ENCODE peak calls at places on chromosome 19, in seven cellular contexts. L is right atrium auricular region, H is right lobe of liver, C is fibroblast of mammary gland, D is omental fat pad, M is GM23338, P is breast epithelium. Y is an unnamed sample.
A peak's percentile ranks its signal among the peaks of the same experiment; 100 is the strongest.

GRCh38 chr19:22783651-22784050 is 300 bp downstream of the ZNF99 start:
- DNase-seq in C (no peak), M (no peak), H (no peak), P (no peak), D (no peak), L (no peak), Y (no peak)

GRCh38 chr19:6064016-6064702 is 46.1 kb downstream of the RFX2 start:
- DNase-seq in H (peak; percentile 45), L (no peak), D (peak; percentile 22), P (no peak), C (no peak), M (no peak), Y (no peak)

GRCh38 chr19:45477713-45478453 is 10.1 kb downstream of the FOSB start:
- DNase-seq in C (no peak), P (no peak), H (no peak), M (no peak), D (no peak), L (no peak), Y (no peak)

GRCh38 chr19:6527893-6528543 is 2.8 kb upstream of the TNFSF9 start:
- DNase-seq in C (no peak), L (no peak), M (no peak), P (no peak), H (no peak), D (no peak), Y (no peak)

GRCh38 chr19:52742516-52742915 is 7.7 kb upstream of the ZNF611 start:
- DNase-seq in D (no peak), H (no peak), P (no peak), C (no peak), M (no peak), L (no peak), Y (no peak)

GRCh38 chr19:41755328-41755913 is at the start of gene CEACAM6:
- DNase-seq in H (no peak), L (no peak), C (no peak), D (no peak), M (peak; percentile 49), P (no peak), Y (no peak)

GRCh38 chr19:54523403-54523802 is 20.8 kb downstream of the LAIR2 start:
- DNase-seq in P (no peak), D (no peak), L (no peak), M (no peak), H (no peak), C (peak; percentile 26), Y (no peak)

GRCh38 chr19:22976248-22976647 is 26.7 kb downstream of the ZNF728 start:
- DNase-seq in P (no peak), M (no peak), L (no peak), D (no peak), H (no peak), C (no peak), Y (no peak)

GRCh38 chr19:8262431-8262830 is 45.7 kb downstream of the CD320 start:
- DNase-seq in D (no peak), C (no peak), M (no peak), H (peak; percentile 38), P (no peak), L (no peak), Y (no peak)

GRCh38 chr19:58021541-58022282 is 12.1 kb upstream of the ZSCAN1 start:
- DNase-seq in C (peak; percentile 61), H (no peak), P (peak; percentile 42), D (no peak), L (peak; percentile 68), M (peak; percentile 98), Y (peak; percentile 40)

GRCh38 chr19:46862504-46862835 is 1.7 kb downstream of the ARHGAP35 start:
- DNase-seq in D (no peak), M (no peak), H (no peak), P (no peak), C (no peak), L (no peak), Y (no peak)

GRCh38 chr19:51196181-51196580 is 28.7 kb upstream of the CD33 start:
- DNase-seq in P (no peak), L (no peak), M (no peak), H (no peak), D (no peak), C (no peak), Y (no peak)

GRCh38 chr19:20359933-20360720 is 193.1 kb downstream of the ZNF486 start:
- DNase-seq in H (no peak), M (peak; percentile 85), P (no peak), L (no peak), C (no peak), D (no peak), Y (peak; percentile 72)

GRCh38 chr19:43638214-43638990 is 1.2 kb downstream of the CADM4 start:
- DNase-seq in C (no peak), D (no peak), H (no peak), M (no peak), P (no peak), L (no peak), Y (no peak)

GRCh38 chr19:41753159-41753558 is 2.2 kb upstream of the CEACAM6 start:
- DNase-seq in D (no peak), M (peak; percentile 85), L (no peak), C (peak; percentile 34), P (peak; percentile 44), H (no peak), Y (peak; percentile 68)

GRCh38 chr19:4600893-4601292 is 38.4 kb upstream of the TNFAIP8L1 start:
- DNase-seq in M (no peak), P (no peak), L (no peak), H (no peak), C (no peak), D (no peak), Y (no peak)

GRCh38 chr19:21082011-21082975 is at the start of gene ZNF714:
- DNase-seq in D (peak; percentile 44), L (peak; percentile 88), M (peak; percentile 95), H (peak; percentile 81), P (peak; percentile 92), C (peak; percentile 90), Y (peak; percentile 90)

GRCh38 chr19:42132851-42133528 is 744 bp upstream of the POU2F2 start:
- DNase-seq in M (peak; percentile 94), D (peak; percentile 30), H (peak; percentile 71), L (no peak), P (peak; percentile 26), C (no peak), Y (peak; percentile 96)

GRCh38 chr19:40337594-40337993 is 10.6 kb downstream of the C19orf47 start:
- DNase-seq in M (no peak), P (no peak), C (no peak), L (no peak), D (no peak), H (no peak), Y (no peak)

GRCh38 chr19:16527971-16528521 is 14.2 kb downstream of the CHERP start:
- DNase-seq in L (no peak), C (peak; percentile 32), H (no peak), D (no peak), M (peak; percentile 53), P (no peak), Y (no peak)
- TF ChIP-seq CTCF in L (peak; percentile 20), C (peak; percentile 38), H (peak; percentile 21), D (no peak), M (peak; percentile 66), P (no peak), Y (no peak)

DNA sequence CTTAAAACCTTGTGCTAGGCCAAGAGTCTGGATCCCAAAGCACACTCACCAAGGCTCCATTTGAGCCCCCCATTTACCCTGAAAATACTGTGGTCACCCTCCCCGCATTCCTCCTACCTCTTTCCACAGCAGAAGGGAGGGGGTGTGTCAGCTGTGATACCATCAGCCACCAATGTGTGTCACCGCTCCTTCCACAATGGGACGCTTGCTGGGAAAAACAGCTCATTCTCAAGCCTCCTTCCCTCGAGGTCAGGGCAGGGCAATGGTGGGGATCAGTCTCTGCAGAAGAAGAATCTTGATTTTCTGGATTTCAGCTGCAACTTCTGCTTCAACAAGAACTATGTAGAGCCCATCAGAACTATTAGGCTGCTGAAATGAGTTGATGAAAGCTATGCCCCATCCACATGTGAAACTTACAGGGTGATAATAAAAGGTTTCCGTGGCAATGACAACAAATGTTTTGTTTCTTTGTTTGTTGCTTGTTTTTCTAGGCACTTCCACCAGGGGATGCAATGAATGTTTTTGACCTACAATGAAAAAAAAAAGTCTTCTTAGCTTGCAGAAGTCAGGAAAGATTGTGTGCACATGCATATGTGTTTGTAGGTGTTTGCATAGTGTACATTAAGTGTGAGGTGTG is 26.4 kb upstream of the ZNF507 start:
- DNase-seq in P (no peak), M (peak; percentile 83), C (no peak), D (no peak), H (no peak), L (no peak), Y (no peak)
- TF ChIP-seq CTCF in P (no peak), M (peak; percentile 55), C (peak; percentile 21), D (no peak), H (peak; percentile 14), L (peak; percentile 25), Y (peak; percentile 11)

GRCh38 chr19:1106841-1107654 is 3.3 kb downstream of the GPX4 start:
- DNase-seq in P (no peak), L (no peak), C (peak; percentile 60), D (no peak), H (no peak), M (peak; percentile 62), Y (no peak)
- TF ChIP-seq CTCF in P (no peak), L (no peak), C (peak; percentile 18), D (no peak), H (no peak), M (no peak), Y (no peak)

DNA sequence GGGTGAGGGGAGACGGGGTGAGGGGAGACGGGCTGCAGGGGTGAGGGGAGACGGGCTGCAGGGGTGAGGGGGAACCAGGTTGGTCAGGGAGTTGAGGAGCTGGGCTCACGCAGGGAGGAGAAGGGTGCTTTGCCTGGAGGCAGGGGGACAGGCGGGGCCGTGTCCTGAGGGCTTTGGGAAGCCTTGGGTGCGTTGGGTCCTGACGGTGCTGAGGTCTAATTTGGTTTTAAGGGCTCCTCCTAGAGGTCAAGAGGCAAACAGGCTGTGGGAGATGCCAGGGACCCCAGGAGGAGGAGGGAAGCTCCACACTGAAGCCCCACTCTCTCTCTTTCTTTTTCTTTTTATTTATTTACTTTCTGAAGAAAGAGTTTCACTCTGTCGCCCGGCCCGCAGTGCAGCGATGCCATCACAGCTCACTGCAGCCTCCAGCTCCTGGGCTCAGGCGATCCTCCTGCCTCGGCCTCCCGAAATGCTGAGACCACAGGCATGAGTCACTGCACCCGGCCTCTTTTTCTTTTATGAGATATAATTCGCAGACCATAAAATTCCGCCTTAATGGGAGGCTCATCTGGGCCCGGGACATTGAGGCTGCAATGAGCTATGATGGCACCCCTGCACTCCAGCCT is 9.3 kb upstream of the MISP start:
- DNase-seq in D (no peak), P (no peak), L (no peak), C (no peak), M (peak; percentile 90), H (no peak), Y (no peak)
- TF ChIP-seq CTCF in D (no peak), P (no peak), L (no peak), C (no peak), M (peak; percentile 52), H (peak; percentile 12), Y (no peak)

DNA sequence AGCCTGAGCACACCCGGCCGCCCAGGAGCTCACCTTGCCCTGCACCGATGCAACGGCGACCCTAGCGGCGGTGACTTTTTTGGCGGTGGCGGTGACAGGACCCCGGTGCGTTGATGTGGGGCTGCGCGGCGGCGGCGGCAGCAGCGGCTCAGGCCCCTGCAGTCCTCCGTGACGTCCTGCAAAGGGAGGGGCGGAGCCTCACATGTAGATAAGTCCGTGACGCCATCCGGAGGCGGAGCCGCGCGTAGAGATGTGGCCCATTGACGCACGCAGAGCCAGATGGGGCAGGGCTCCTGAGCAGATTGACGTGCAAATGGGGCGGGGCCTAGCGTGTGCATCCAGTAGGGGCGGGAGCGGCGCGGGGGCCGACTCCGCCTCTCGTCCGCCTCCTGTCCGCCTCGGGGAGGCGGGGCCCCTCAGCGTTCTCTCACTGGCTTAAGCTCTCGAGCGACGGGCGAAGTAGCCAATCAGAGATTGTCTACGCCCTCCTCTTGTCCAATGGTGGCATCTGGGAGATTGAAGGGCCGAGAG is at the start of gene RAB3A:
- DNase-seq in M (peak; percentile 100), H (peak; percentile 100), P (peak; percentile 100), L (peak; percentile 100), D (peak; percentile 100), C (peak; percentile 100), Y (peak; percentile 100)
- TF ChIP-seq CTCF in M (no peak), H (no peak), P (no peak), L (no peak), D (no peak), C (no peak), Y (no peak)